ENCODE peak calls at places on chromosome 1, in five cellular contexts. O is anterior cingulate cortex, A is cardiac fibroblast, F is IMR-90, P is NCI-H1694 treated with DMSO at 0.1 percent for 48 hours. W is an unnamed sample.

GRCh38 chr1:44407430-44408180 is 2.5 kb downstream of the RNF220 start:
- DNase-seq in P (no peak), A (no peak), F (no peak), O (no peak), W (no peak)

GRCh38 chr1:24345334-24345733 is 26.2 kb downstream of the GRHL3 start:
- DNase-seq in A (no peak), P (no peak), F (no peak), O (no peak), W (no peak)

GRCh38 chr1:214438530-214438929 is 112.9 kb downstream of the PTPN14 start:
- DNase-seq in A (no peak), O (no peak), F (no peak), P (no peak), W (no peak)

GRCh38 chr1:99365545-99365944 is 101.3 kb downstream of the PLPPR4 start:
- DNase-seq in P (no peak), F (no peak), A (no peak), O (no peak), W (no peak)

GRCh38 chr1:36553591-36554417 is 71.1 kb upstream of the CSF3R start:
- DNase-seq in O (no peak), A (peak; percentile 55), F (peak; percentile 25), P (peak; percentile 70), W (peak; percentile 43)

GRCh38 chr1:205286335-205286950 is 35.1 kb downstream of the NUAK2 start:
- DNase-seq in A (no peak), P (no peak), O (no peak), F (peak; percentile 36), W (peak; percentile 46)

GRCh38 chr1:206797534-206798383 is 25.5 kb upstream of the IL10 start:
- DNase-seq in A (peak; percentile 26), F (no peak), P (no peak), O (no peak), W (no peak)

GRCh38 chr1:160091666-160092223 is 6.7 kb downstream of the IGSF8 start:
- DNase-seq in A (no peak), F (no peak), O (no peak), P (no peak), W (no peak)

GRCh38 chr1:2526824-2527552 is 592 bp upstream of the PANK4 start:
- DNase-seq in P (no peak), O (peak; percentile 72), F (peak; percentile 59), A (peak; percentile 16), W (peak; percentile 68)

GRCh38 chr1:172717722-172718455 is 59.0 kb downstream of the FASLG start:
- DNase-seq in A (no peak), F (peak; percentile 10), P (no peak), O (no peak), W (peak; percentile 11)

GRCh38 chr1:39408641-39409054 is 82.8 kb upstream of the BMP8A start:
- DNase-seq in O (peak; percentile 89), F (peak; percentile 92), P (peak; percentile 100), A (peak; percentile 98), W (peak; percentile 93)